ENCODE peak calls at places on chromosomes 7 and 10, in nine cellular contexts. R, A, X, K, N, I, V, Q and B are unnamed samples.

GRCh38 chr10:4450981-4451501 is 375.0 kb upstream of the AKR1E2 start:
- DNase-seq in N (peak), R (peak), Q (no peak), X (no peak), A (no peak), I (no peak), V (peak), K (no peak), B (no peak)

GRCh38 chr7:885261-885892 is 9.0 kb downstream of the GET4 start:
- DNase-seq in K (no peak), A (no peak), I (no peak), V (no peak), R (no peak), N (no peak), X (peak), Q (peak), B (no peak)

GRCh38 chr10:3702569-3702968 is 82.4 kb downstream of the KLF6 start:
- DNase-seq in A (no peak), I (no peak), Q (no peak), R (no peak), K (no peak), V (no peak), X (no peak), N (no peak), B (no peak)

GRCh38 chr10:452512-453504 is 236.7 kb downstream of the DIP2C start:
- DNase-seq in A (no peak), Q (no peak), X (peak), K (no peak), R (no peak), V (no peak), N (no peak), I (no peak), B (no peak)

GRCh38 chr7:137903382-137904169 is 56.8 kb upstream of the DGKI start:
- DNase-seq in X (no peak), A (no peak), Q (no peak), K (peak), R (peak), V (peak), N (peak), I (peak), B (peak)

GRCh38 chr10:131786756-131787605 is 113.8 kb upstream of the PPP2R2D start:
- DNase-seq in X (no peak), K (peak), Q (no peak), V (no peak), R (peak), A (no peak), N (no peak), I (peak), B (peak)

GRCh38 chr7:157811946-157812345 is 475.1 kb downstream of the DNAJB6 start:
- DNase-seq in Q (peak), A (no peak), I (no peak), R (no peak), V (no peak), K (no peak), X (peak), N (no peak), B (no peak)

GRCh38 chr10:62554632-62555199 is 180.5 kb downstream of the ZNF365 start:
- DNase-seq in V (no peak), Q (no peak), N (no peak), I (no peak), A (no peak), R (peak), K (no peak), X (no peak), B (peak)

GRCh38 chr10:3691482-3691881 is 93.5 kb downstream of the KLF6 start:
- DNase-seq in X (no peak), Q (no peak), K (no peak), A (no peak), R (no peak), N (no peak), V (no peak), I (no peak), B (no peak)

GRCh38 chr10:78438907-78439809 is 405.5 kb downstream of the RPS24 start:
- DNase-seq in Q (no peak), N (no peak), K (no peak), X (no peak), V (no peak), I (no peak), A (no peak), R (no peak), B (no peak)

GRCh38 chr7:103765891-103766290 is 223.6 kb downstream of the RELN start:
- DNase-seq in N (no peak), Q (no peak), A (no peak), I (no peak), K (no peak), V (no peak), R (no peak), X (no peak), B (no peak)

GRCh38 chr10:8211631-8212030 is 157.1 kb downstream of the GATA3 start:
- DNase-seq in R (no peak), I (no peak), X (no peak), A (no peak), V (no peak), N (no peak), Q (no peak), K (no peak), B (no peak)

GRCh38 chr10:72322280-72323058 is 32.2 kb downstream of the DNAJB12 start:
- DNase-seq in V (no peak), Q (no peak), I (no peak), A (no peak), X (no peak), N (no peak), K (no peak), R (no peak), B (no peak)

GRCh38 chr10:61558188-61558587 is 104.5 kb upstream of the CABCOCO1 start:
- DNase-seq in N (no peak), K (no peak), X (no peak), I (no peak), V (no peak), A (no peak), R (no peak), Q (no peak), B (no peak)

GRCh38 chr10:77348082-77348481 is 289.5 kb downstream of the KCNMA1 start:
- DNase-seq in I (no peak), R (peak), V (no peak), X (no peak), N (no peak), A (no peak), Q (no peak), K (no peak), B (peak)

GRCh38 chr7:25454562-25455031 is 226.3 kb upstream of the NPVF start:
- DNase-seq in X (no peak), N (no peak), V (no peak), Q (no peak), R (peak), I (no peak), A (no peak), K (no peak), B (no peak)

GRCh38 chr10:119652361-119652760 is 1.2 kb downstream of the BAG3 start:
- DNase-seq in Q (no peak), A (no peak), X (no peak), V (peak), K (no peak), N (peak), I (no peak), R (peak), B (peak)

GRCh38 chr7:110842796-110843195 is 248.1 kb upstream of the LRRN3 start:
- DNase-seq in R (no peak), V (no peak), N (no peak), Q (no peak), K (no peak), I (no peak), A (no peak), X (no peak), B (no peak)

GRCh38 chr10:123847686-123848432 is 43.7 kb downstream of the CPXM2 start:
- DNase-seq in A (no peak), V (no peak), N (no peak), X (no peak), I (no peak), Q (no peak), R (peak), K (no peak), B (no peak)

GRCh38 chr7:108018668-108019067 is 15.7 kb upstream of the LAMB1 start:
- DNase-seq in I (no peak), R (no peak), V (no peak), K (no peak), X (no peak), Q (no peak), N (no peak), A (no peak), B (no peak)

GRCh38 chr10:79149345-79149661 is 80.5 kb downstream of the ZMIZ1 start:
- DNase-seq in I (no peak), R (no peak), K (no peak), V (no peak), X (no peak), N (no peak), Q (no peak), A (no peak), B (no peak)

GRCh38 chr7:128322040-128322643 is 21.6 kb downstream of the RBM28 start:
- DNase-seq in N (peak), X (no peak), V (no peak), I (no peak), Q (no peak), R (peak), A (no peak), K (no peak), B (no peak)

GRCh38 chr7:50342616-50343114 is 38.1 kb downstream of the IKZF1 start:
- DNase-seq in A (no peak), V (no peak), Q (peak), K (no peak), R (peak), I (no peak), X (no peak), N (no peak), B (no peak)

GRCh38 chr7:134514663-134515062 is 12.7 kb upstream of the AKR1B10 start:
- DNase-seq in A (no peak), X (no peak), R (peak), V (peak), Q (no peak), N (peak), I (peak), K (peak), B (peak)

GRCh38 chr7:93117327-93117726 is 452 bp downstream of the SAMD9 start:
- DNase-seq in N (no peak), R (no peak), I (no peak), K (no peak), Q (no peak), A (no peak), X (no peak), V (no peak), B (no peak)

GRCh38 chr7:66152538-66153191 is 38.0 kb downstream of the CRCP start:
- DNase-seq in R (peak), I (no peak), N (no peak), A (no peak), K (no peak), Q (no peak), V (no peak), X (no peak), B (no peak)

GRCh38 chr7:22667562-22668239 is 59.3 kb upstream of the IL6 start:
- DNase-seq in K (no peak), Q (no peak), A (no peak), R (peak), I (no peak), V (peak), X (no peak), N (peak), B (no peak)

GRCh38 chr10:52322941-52323340 is 8.9 kb downstream of the DKK1 start:
- DNase-seq in K (no peak), A (no peak), I (no peak), R (peak), X (no peak), Q (no peak), N (no peak), V (no peak), B (no peak)

GRCh38 chr10:1677307-1677939 is 59.9 kb downstream of the ADARB2 start:
- DNase-seq in I (no peak), X (no peak), K (no peak), Q (no peak), V (no peak), A (no peak), R (no peak), N (no peak), B (no peak)

GRCh38 chr10:510415-510881 is 179.0 kb downstream of the DIP2C start:
- DNase-seq in V (no peak), R (peak), A (no peak), N (no peak), Q (no peak), X (no peak), K (no peak), I (no peak), B (no peak)

GRCh38 chr10:89207801-89208551 is 859 bp upstream of the CH25H start:
- DNase-seq in R (peak), N (no peak), V (no peak), Q (peak), X (peak), A (no peak), I (no peak), K (peak), B (peak)

GRCh38 chr7:66267249-66267648 is 62.1 kb downstream of the TPST1 start:
- DNase-seq in V (peak), I (no peak), A (no peak), K (peak), X (no peak), N (no peak), Q (no peak), R (peak), B (no peak)

GRCh38 chr7:65980478-65981250 is 1.3 kb downstream of the GUSB start:
- DNase-seq in V (no peak), Q (peak), A (peak), K (no peak), R (peak), X (peak), N (no peak), I (peak), B (peak)

GRCh38 chr10:105681051-105681450 is 1040.0 kb downstream of the SORCS3 start:
- DNase-seq in Q (peak), K (no peak), A (no peak), X (no peak), I (no peak), N (no peak), V (no peak), R (no peak), B (no peak)

GRCh38 chr10:33041783-33042437 is 83.9 kb upstream of the ITGB1 start:
- DNase-seq in K (no peak), I (no peak), Q (no peak), A (no peak), N (no peak), X (no peak), R (no peak), V (no peak), B (no peak)

GRCh38 chr7:150567846-150568245 is 656 bp downstream of the GIMAP4 start:
- DNase-seq in X (no peak), R (no peak), I (no peak), A (no peak), N (no peak), Q (no peak), V (no peak), K (no peak), B (no peak)
- H3K4me3 ChIP-seq in X (peak), R (no peak), I (peak), A (peak), N (no peak), Q (peak), V (no peak), K (peak), B (peak)

GRCh38 chr10:59465089-59465488 is 102.7 kb upstream of the FAM13C start:
- DNase-seq in N (no peak), R (peak), I (no peak), K (no peak), V (peak), X (no peak), Q (no peak), A (no peak), B (peak)
- TF ChIP-seq CTCF in N (no peak), R (peak), I (no peak), K (no peak), V (peak), X (no peak), Q (no peak), A (peak), B (no peak)

DNA sequence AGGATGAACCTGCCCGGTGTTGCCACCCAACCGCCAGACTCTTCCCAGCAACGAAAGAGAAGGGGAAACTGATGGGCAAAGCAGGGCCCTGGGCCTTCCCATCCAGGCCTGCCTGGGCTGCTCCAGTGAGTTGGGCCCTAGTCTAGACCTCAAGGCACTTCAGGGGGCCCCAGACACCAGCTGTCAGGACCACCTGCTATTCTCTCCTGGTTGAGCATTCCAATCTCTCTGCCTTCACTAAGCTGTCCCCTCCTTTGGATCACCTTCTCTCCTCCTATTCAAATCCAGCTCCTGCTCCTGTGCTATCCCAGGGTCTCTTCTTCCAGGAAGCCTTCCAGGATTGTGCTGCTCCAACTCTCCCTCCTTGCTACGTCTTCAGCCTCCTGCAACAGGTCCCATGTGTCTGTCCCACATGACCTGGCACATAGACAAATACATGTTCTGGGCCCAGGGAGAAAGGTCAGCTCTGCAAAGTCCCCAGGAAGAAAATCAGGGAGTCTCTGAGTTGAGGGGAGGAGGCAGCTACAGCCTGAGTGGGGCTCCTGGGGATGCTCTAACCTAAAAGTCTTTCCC is 3.1 kb downstream of the STX1A start:
- DNase-seq in R (peak), N (no peak), X (no peak), I (no peak), K (no peak), V (no peak), Q (no peak), A (no peak), B (no peak)
- H3K4me3 ChIP-seq in R (no peak), N (no peak), X (no peak), I (no peak), K (no peak), V (no peak), Q (no peak), A (no peak), B (no peak)

GRCh38 chr10:102627446-102628293 is 16.6 kb upstream of the TRIM8 start:
- DNase-seq in V (no peak), R (peak), A (no peak), N (no peak), K (peak), Q (peak), X (peak), I (no peak), B (no peak)

GRCh38 chr10:102630663-102631062 is 13.6 kb upstream of the TRIM8 start:
- DNase-seq in X (peak), Q (peak), I (no peak), V (no peak), R (no peak), A (no peak), K (no peak), N (no peak), B (no peak)

GRCh38 chr10:102629661-102630614 is 14.3 kb upstream of the TRIM8 start:
- DNase-seq in K (no peak), R (peak), I (no peak), A (no peak), V (peak), X (peak), N (peak), Q (peak), B (no peak)

GRCh38 chr10:102627141-102627445 is 17.2 kb upstream of the TRIM8 start:
- DNase-seq in I (no peak), X (no peak), R (no peak), Q (no peak), K (no peak), V (no peak), A (no peak), N (no peak), B (no peak)

DNA sequence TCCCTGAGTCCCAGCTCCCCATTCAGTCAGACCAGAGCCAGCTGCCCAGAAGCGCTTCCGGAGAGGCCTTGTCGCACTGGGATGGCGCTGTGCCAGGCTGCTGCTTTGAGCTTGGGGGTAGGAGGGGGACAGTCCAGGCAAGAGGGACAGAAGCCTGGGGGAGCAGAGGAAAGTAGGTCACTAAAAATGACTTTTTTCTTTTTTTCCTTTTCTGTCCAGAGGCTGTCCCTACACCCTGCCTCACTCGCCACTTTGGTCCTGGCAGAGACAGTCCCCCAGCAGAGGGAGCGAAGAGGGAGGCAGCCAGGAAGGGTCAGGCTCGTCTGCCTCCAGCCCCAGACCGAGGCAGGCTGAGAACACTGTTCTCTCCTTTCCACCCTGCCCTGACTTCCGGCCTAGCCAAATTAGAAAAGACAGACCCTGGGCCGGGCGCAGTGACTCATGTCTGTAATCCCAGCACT is 15.8 kb upstream of the TRIM8 start:
- DNase-seq in A (no peak), V (no peak), I (no peak), Q (peak), X (peak), K (peak), N (no peak), R (peak), B (no peak)
- TF ChIP-seq CTCF in A (no peak), V (peak), I (no peak), Q (no peak), X (no peak), K (no peak), N (peak), R (no peak), B (no peak)